ENCODE peak calls at places on chromosomes 11 and 22, in seven cellular contexts. Q, E, D, P, C, Y and V are unnamed samples.

GRCh38 chr11:44817207-44817944 is 90.6 kb downstream of the TSPAN18 start:
- DNase-seq in Q (no peak), E (no peak), D (no peak), P (peak), C (no peak), Y (no peak), V (no peak)

GRCh38 chr11:2203440-2204259 is 32.0 kb upstream of the TH start:
- DNase-seq in Q (peak), E (peak), D (peak), P (no peak), C (peak), Y (no peak), V (no peak)

GRCh38 chr11:31872074-31872440 is 60.9 kb upstream of the PAX6 start:
- DNase-seq in Q (no peak), E (no peak), D (no peak), P (no peak), C (no peak), Y (no peak), V (no peak)

GRCh38 chr11:130817608-130817944 is 98.7 kb downstream of the SNX19 start:
- DNase-seq in Q (no peak), E (no peak), D (peak), P (peak), C (no peak), Y (no peak), V (no peak)

GRCh38 chr11:68010058-68011041 is at the start of gene ALDH3B1:
- DNase-seq in Q (peak), E (peak), D (peak), P (peak), C (peak), Y (peak), V (peak)

GRCh38 chr11:128725630-128726461 is 32.0 kb downstream of the FLI1 start:
- DNase-seq in Q (no peak), E (no peak), D (no peak), P (peak), C (no peak), Y (no peak), V (peak)

GRCh38 chr11:75031224-75031753 is 42.6 kb downstream of the NEU3 start:
- DNase-seq in Q (no peak), E (no peak), D (no peak), P (peak), C (no peak), Y (no peak), V (no peak)

GRCh38 chr11:19432370-19433163 is 191.8 kb upstream of the E2F8 start:
- DNase-seq in Q (no peak), E (no peak), D (no peak), P (peak), C (no peak), Y (no peak), V (peak)

GRCh38 chr11:69914286-69915150 is 95.3 kb upstream of the FGF3 start:
- DNase-seq in Q (peak), E (peak), D (no peak), P (no peak), C (peak), Y (no peak), V (no peak)

GRCh38 chr22:40215266-40215665 is 37.5 kb downstream of the TNRC6B start:
- DNase-seq in Q (peak), E (peak), D (peak), P (peak), C (no peak), Y (no peak), V (no peak)

GRCh38 chr11:79512706-79513469 is 72.1 kb upstream of the TENM4 start:
- DNase-seq in Q (no peak), E (no peak), D (no peak), P (no peak), C (no peak), Y (no peak), V (no peak)

GRCh38 chr11:2891291-2891690 is 5.7 kb upstream of the CDKN1C start:
- DNase-seq in Q (peak), E (no peak), D (no peak), P (no peak), C (peak), Y (no peak), V (no peak)

GRCh38 chr11:31816467-31817053 is 5.4 kb upstream of the PAX6 start:
- DNase-seq in Q (no peak), E (no peak), D (no peak), P (no peak), C (no peak), Y (no peak), V (no peak)

GRCh38 chr22:17797721-17798559 is 23.7 kb upstream of the BID start:
- DNase-seq in Q (no peak), E (no peak), D (no peak), P (no peak), C (no peak), Y (no peak), V (no peak)

DNA sequence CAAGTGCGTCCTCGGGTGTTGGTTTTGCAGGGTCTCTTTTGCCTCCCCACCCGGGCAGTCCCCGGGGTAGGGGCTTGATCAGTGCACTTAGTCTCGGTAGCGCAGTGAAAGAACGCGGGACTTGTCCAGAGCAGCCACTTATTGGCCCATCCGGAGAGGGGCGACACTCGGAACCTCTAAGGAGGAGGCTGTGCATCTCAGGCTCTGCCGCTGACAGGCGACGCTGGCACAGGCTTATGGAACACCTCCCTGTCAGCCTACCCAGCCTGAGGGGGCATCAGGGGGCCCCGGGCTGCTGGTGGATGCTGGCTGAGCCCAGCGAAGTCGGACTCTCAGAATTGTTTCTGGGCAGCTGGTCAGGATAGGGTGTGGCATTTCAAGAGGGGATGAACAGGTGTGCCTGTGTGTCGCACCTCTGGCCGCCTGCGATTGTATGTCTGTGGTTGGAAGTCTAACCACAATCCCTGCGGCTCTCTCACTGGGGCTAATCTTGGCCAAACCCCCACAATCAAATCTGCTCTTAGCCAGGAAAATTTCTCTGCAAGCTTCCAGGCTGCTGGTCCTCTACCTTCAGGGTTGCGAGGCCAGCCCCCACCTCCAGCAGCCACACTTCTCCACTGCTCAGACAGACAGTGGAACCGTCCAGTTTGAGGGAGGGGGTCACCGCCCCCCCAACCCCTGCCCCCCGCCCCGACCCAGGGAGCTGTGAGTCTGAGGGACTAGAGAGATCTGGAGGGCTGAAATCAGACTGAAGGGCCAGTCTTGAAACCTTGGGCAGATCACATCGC is 814 bp downstream of the ATG16L2 start:
- DNase-seq in Q (no peak), E (no peak), D (peak), P (peak), C (no peak), Y (no peak), V (no peak)
- TF ChIP-seq CTCF in Q (no peak), E (no peak), D (no peak), P (no peak), C (no peak), Y (no peak), V (no peak)

DNA sequence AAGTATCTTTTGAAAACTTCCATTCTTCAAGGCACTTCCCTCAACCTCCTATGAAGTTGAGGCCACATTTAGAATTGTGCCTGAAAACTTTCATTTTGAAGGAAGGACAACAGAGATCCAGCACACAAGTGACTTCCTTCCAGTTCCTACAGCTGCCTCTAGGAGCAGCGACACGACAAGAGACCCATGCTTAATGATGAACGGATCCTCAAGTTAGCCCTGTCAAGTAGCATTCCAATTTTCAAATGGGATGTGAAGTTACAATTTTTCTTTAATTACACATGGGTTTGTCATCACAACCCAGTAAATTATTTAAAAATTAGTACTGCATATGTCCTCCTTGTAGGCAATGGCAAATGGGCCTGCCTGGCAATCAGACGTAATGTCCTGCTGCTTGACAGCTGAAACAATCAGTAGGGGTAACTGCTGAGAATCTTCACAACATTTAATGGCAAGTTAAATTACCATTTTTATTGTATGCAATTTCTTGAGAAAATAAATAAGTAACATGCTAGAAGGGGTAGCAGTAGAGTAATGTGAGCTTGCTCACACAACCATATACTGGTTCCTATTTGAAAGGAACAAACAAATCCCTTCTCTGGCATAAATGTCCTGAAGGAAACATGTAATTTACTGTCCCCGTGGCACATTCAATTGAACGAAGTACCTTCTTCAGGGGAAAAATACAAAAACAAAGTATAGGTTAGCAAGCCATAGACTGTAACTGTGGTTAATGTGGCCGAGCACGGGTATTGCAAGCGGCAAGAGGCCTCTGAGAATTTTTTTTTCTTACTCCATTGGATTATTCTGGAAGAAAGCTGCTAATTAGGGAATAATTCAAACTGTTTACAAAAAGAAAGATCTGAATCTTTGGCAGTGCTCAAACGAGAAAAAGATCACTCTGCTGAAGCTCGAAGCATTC is 288.3 kb downstream of the CADM1 start:
- DNase-seq in Q (no peak), E (no peak), D (no peak), P (no peak), C (no peak), Y (no peak), V (no peak)
- TF ChIP-seq CTCF in Q (peak), E (no peak), D (no peak), P (peak), C (no peak), Y (no peak), V (no peak)

GRCh38 chr11:119370486-119371046 is 10.9 kb downstream of the USP2 start:
- DNase-seq in Q (peak), E (peak), D (no peak), P (no peak), C (no peak), Y (no peak), V (no peak)
- TF ChIP-seq CTCF in Q (no peak), E (no peak), D (no peak), P (no peak), C (no peak), Y (no peak), V (no peak)

GRCh38 chr11:17063171-17064002 is 14.1 kb downstream of the RPS13 start:
- DNase-seq in Q (peak), E (peak), D (peak), P (peak), C (peak), Y (no peak), V (no peak)
- TF ChIP-seq CTCF in Q (peak), E (peak), D (peak), P (peak), C (peak), Y (peak), V (peak)